ENCODE peak calls at places on chromosomes 16 and 17, in eight cellular contexts. C is dorsolateral prefrontal cortex, A is A673, B is colonic mucosa, J is psoas muscle, H is MM.1S, R is adrenal gland, N is thoracic aorta. I is an unnamed sample.

GRCh38 chr16:55233464-55233863 is 90.5 kb upstream of the IRX6 start:
- DNase-seq in J (no peak), B (no peak), A (no peak), R (no peak), C (no peak), H (no peak), N (no peak), I (no peak)

GRCh38 chr16:61900482-61900881 is 135.8 kb downstream of the CDH8 start:
- DNase-seq in R (no peak), H (no peak), A (no peak), B (no peak), C (no peak), N (no peak), J (no peak), I (no peak)

GRCh38 chr17:64016248-64016784 is 4.1 kb downstream of the ICAM2 start:
- DNase-seq in C (no peak), H (no peak), A (no peak), N (no peak), R (no peak), B (peak; percentile 16), J (no peak), I (no peak)

GRCh38 chr17:82021728-82022309 is 859 bp downstream of the CENPX start:
- DNase-seq in B (peak; percentile 66), C (no peak), H (peak; percentile 53), R (no peak), N (no peak), J (no peak), A (no peak), I (peak; percentile 33)

GRCh38 chr16:880471-881171 is 80.1 kb upstream of the GNG13 start:
- DNase-seq in B (no peak), C (no peak), J (no peak), N (no peak), R (no peak), A (no peak), H (no peak), I (no peak)

GRCh38 chr16:23539984-23540816 is 16.9 kb downstream of the EARS2 start:
- DNase-seq in J (no peak), H (no peak), R (no peak), N (no peak), C (no peak), B (no peak), A (no peak), I (no peak)

GRCh38 chr17:53971361-53971760 is 148.6 kb downstream of the KIF2B start:
- DNase-seq in R (no peak), H (no peak), A (no peak), N (no peak), B (no peak), C (no peak), J (no peak), I (no peak)

GRCh38 chr16:20784204-20784603 is 20.4 kb downstream of the ACSM3 start:
- DNase-seq in R (no peak), A (no peak), B (no peak), N (no peak), J (no peak), H (no peak), C (no peak), I (no peak)

GRCh38 chr16:19601083-19601976 is 45.8 kb downstream of the VPS35L start:
- DNase-seq in C (peak; percentile 47), N (no peak), H (peak; percentile 56), A (peak; percentile 44), J (no peak), B (peak; percentile 33), R (peak; percentile 37), I (peak; percentile 27)

GRCh38 chr17:80673152-80673920 is 128.7 kb downstream of the RPTOR start:
- DNase-seq in A (no peak), N (no peak), R (no peak), J (no peak), B (no peak), H (no peak), C (no peak), I (no peak)

GRCh38 chr17:65558683-65559311 is 2.7 kb downstream of the AXIN2 start:
- DNase-seq in C (no peak), A (peak; percentile 14), H (peak; percentile 13), B (peak; percentile 38), J (no peak), R (no peak), N (no peak), I (no peak)

GRCh38 chr16:30637952-30638351 is 12.8 kb upstream of the PRR14 start:
- DNase-seq in N (no peak), R (no peak), H (peak; percentile 46), A (peak; percentile 79), B (no peak), J (no peak), C (no peak), I (peak; percentile 54)

GRCh38 chr17:17714261-17714866 is 33.1 kb downstream of the RAI1 start:
- DNase-seq in C (no peak), H (no peak), J (no peak), A (no peak), R (no peak), N (no peak), B (no peak), I (no peak)

GRCh38 chr17:7294614-7295153 is at the start of gene YBX2:
- DNase-seq in N (no peak), A (peak; percentile 84), C (no peak), H (peak; percentile 58), B (peak; percentile 94), R (peak; percentile 73), J (peak; percentile 81), I (peak; percentile 94)

GRCh38 chr17:4998666-4999428 is 1.1 kb downstream of the KIF1C start:
- DNase-seq in H (no peak), J (no peak), R (no peak), A (no peak), N (no peak), B (peak; percentile 80), C (no peak), I (peak; percentile 87)

GRCh38 chr17:77844681-77845080 is 113.8 kb upstream of the TNRC6C start:
- DNase-seq in N (no peak), B (no peak), H (no peak), J (no peak), A (no peak), R (no peak), C (no peak), I (no peak)

GRCh38 chr17:77842148-77842905 is 116.2 kb upstream of the TNRC6C start:
- DNase-seq in B (no peak), N (no peak), A (no peak), J (no peak), H (no peak), R (no peak), C (no peak), I (peak; percentile 65)

GRCh38 chr17:77841742-77842141 is 116.8 kb upstream of the TNRC6C start:
- DNase-seq in B (no peak), N (no peak), J (no peak), H (no peak), C (no peak), A (no peak), R (no peak), I (no peak)

GRCh38 chr17:77843878-77844260 is 114.6 kb upstream of the TNRC6C start:
- DNase-seq in B (no peak), H (no peak), C (no peak), A (no peak), R (no peak), J (no peak), N (no peak), I (no peak)

GRCh38 chr17:77842906-77843249 is 115.6 kb upstream of the TNRC6C start:
- DNase-seq in B (no peak), N (no peak), J (no peak), A (no peak), R (no peak), H (no peak), C (no peak), I (no peak)
- H3K4me3 ChIP-seq in B (no peak overlapping the region), N (no peak overlapping the region), J (no peak overlapping the region), A (no peak overlapping the region), R (no peak overlapping the region), H (no peak overlapping the region), C (no peak overlapping the region), I (no peak overlapping the region)

GRCh38 chr16:52538511-52538910 is 8.4 kb downstream of the TOX3 start:
- DNase-seq in H (no peak), J (no peak), C (no peak), N (no peak), B (no peak), R (no peak), A (no peak), I (no peak)
- H3K27ac ChIP-seq in H (no peak overlapping the region), J (no peak overlapping the region), C (no peak overlapping the region), N (no peak overlapping the region), B (no peak overlapping the region), R (no peak overlapping the region), A (no peak overlapping the region), I (no peak overlapping the region)

GRCh38 chr17:50548831-50549230 is 1.9 kb downstream of the SPATA20 start:
- DNase-seq in A (no peak), B (no peak), N (no peak), J (no peak), R (no peak), H (no peak), C (no peak), I (no peak)

GRCh38 chr17:50546701-50547034 is 306 bp upstream of the SPATA20 start:
- DNase-seq in B (no peak), C (no peak), R (no peak), H (no peak), N (no peak), J (no peak), A (no peak), I (no peak)

GRCh38 chr17:50547035-50547735 is at the start of gene SPATA20:
- DNase-seq in R (peak; percentile 95), A (peak; percentile 93), C (peak; percentile 85), N (peak; percentile 64), J (peak; percentile 91), H (peak; percentile 90), B (peak; percentile 94), I (peak; percentile 92)

GRCh38 chr17:50549256-50549941 is 2.4 kb downstream of the SPATA20 start:
- DNase-seq in N (no peak), C (no peak), H (no peak), J (no peak), R (no peak), B (no peak), A (no peak), I (no peak)

GRCh38 chr17:50547736-50548083 is 736 bp downstream of the SPATA20 start:
- DNase-seq in H (no peak), C (no peak), J (no peak), R (no peak), A (no peak), N (no peak), B (peak; percentile 77), I (peak; percentile 37)
- H3K4me3 ChIP-seq in H (peak overlapping the region; percentile 66), C (peak overlapping the region; percentile 77), J (peak overlapping the region; percentile 85), R (peak overlapping the region; percentile 23), A (peak overlapping the region; percentile 58), N (peak overlapping the region; percentile 87), B (peak overlapping the region; percentile 77), I (no peak overlapping the region)

DNA sequence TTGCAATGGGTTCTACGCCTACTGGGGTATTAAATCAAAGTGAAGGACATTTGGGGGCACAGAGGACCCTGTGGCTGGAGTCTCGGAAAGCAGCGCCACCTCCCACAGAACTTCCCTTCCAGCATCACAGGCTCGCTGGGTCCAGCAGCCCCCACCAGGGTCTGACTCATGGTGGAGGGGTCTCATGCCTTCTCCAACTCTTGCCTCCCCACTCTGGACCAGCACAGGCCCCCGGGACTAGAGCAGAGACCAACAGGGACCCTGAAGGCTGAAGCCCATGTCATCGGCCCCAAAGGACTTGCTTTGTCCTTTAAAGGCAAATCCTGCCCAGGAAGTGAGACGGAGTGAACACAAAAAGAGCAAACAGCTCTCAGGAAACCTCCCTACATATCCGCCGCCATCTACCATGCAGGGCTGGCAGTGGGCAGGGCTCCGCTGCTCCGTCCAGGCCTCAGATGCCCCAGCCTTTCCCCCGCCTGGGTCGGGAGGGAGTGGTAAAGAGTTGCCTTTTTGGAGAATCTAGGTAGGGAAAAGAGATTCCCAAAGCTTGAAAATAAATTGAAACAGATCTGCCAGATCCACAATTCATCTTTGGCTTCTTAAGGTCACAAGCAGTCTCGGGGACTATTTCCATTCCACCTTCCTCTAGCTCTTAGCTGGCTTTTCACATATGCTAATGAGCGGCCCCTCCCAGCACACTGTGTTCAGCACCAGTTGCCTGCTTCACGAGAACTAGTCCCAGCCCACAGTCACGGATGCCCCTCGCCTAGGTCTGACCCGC is 2.1 kb upstream of the GPRC5C start:
- DNase-seq in B (peak; percentile 69), N (no peak), J (no peak), R (peak; percentile 28), A (no peak), C (no peak), H (no peak), I (peak; percentile 69)
- H3K27ac ChIP-seq in B (peak overlapping the region; percentile 98), N (peak overlapping the region; percentile 99), J (peak overlapping the region; percentile 98), R (peak overlapping the region; percentile 93), A (no peak overlapping the region), C (peak overlapping the region; percentile 85), H (no peak overlapping the region), I (peak overlapping the region; percentile 96)